ENCODE peak calls at places on chromosomes 3 and 15, in ten cellular contexts. N is aorta; Z is naive thymus-derived CD4-positive, alpha-beta T cell; G is glutamatergic neuron; U is iris pigment epithelial cell; I is Calu3; M is MM.1S; S is spleen; L is uterus; X is GM03348. A is an unnamed sample.

GRCh38 chr3:61707492-61707891 is 146.1 kb downstream of the PTPRG start:
- DNase-seq in N (no peak), Z (no peak), G (no peak), U (no peak), I (no peak), M (no peak), S (no peak), L (no peak), X (no peak), A (no peak)

GRCh38 chr3:69865920-69866679 is 126.8 kb downstream of the MITF start:
- DNase-seq in N (no peak), Z (no peak), G (no peak), U (no peak), I (peak), M (no peak), S (no peak), L (peak), X (no peak), A (no peak)

GRCh38 chr3:151548206-151548605 is 87.3 kb upstream of the IGSF10 start:
- DNase-seq in N (no peak), Z (no peak), G (no peak), U (no peak), I (no peak), M (no peak), S (no peak), L (no peak), X (no peak), A (no peak)

GRCh38 chr15:100570282-100570681 is 31.7 kb downstream of the LINS1 start:
- DNase-seq in N (no peak), Z (no peak), G (no peak), U (no peak), I (no peak), M (no peak), S (no peak), L (no peak), X (peak), A (no peak)

GRCh38 chr15:96851613-96852012 is 521.1 kb downstream of the NR2F2 start:
- DNase-seq in N (peak), Z (no peak), G (no peak), U (peak), I (peak), M (no peak), S (no peak), L (no peak), X (no peak), A (no peak)

GRCh38 chr3:151537751-151538150 is 76.9 kb upstream of the IGSF10 start:
- DNase-seq in N (no peak), Z (no peak), G (no peak), U (peak), I (no peak), M (no peak), S (no peak), L (no peak), X (peak), A (no peak)

GRCh38 chr3:152026033-152026556 is 152.7 kb downstream of the SUCNR1 start:
- DNase-seq in N (no peak), Z (no peak), G (no peak), U (peak), I (peak), M (no peak), S (no peak), L (no peak), X (peak), A (no peak)

GRCh38 chr3:171873561-171873960 is 30.4 kb downstream of the TMEM212 start:
- DNase-seq in N (no peak), Z (no peak), G (no peak), U (peak), I (no peak), M (no peak), S (no peak), L (no peak), X (peak), A (no peak)

GRCh38 chr3:51819709-51820406 is 40.8 kb upstream of the IQCF6 start:
- DNase-seq in N (no peak), Z (no peak), G (peak), U (no peak), I (peak), M (no peak), S (no peak), L (no peak), X (no peak), A (no peak)

GRCh38 chr15:66042624-66043023 is 173.3 kb downstream of the RAB11A start:
- DNase-seq in N (no peak), Z (no peak), G (no peak), U (no peak), I (peak), M (no peak), S (no peak), L (no peak), X (no peak), A (no peak)

GRCh38 chr3:126955004-126955790 is 27.7 kb upstream of the PLXNA1 start:
- DNase-seq in N (peak), Z (no peak), G (peak), U (no peak), I (no peak), M (no peak), S (peak), L (no peak), X (no peak), A (peak)

GRCh38 chr3:33915796-33916589 is 117.6 kb downstream of the PDCD6IP start:
- DNase-seq in N (no peak), Z (peak), G (no peak), U (peak), I (no peak), M (no peak), S (no peak), L (no peak), X (peak), A (no peak)

GRCh38 chr3:131077904-131078303 is 51.2 kb downstream of the NEK11 start:
- DNase-seq in N (no peak), Z (no peak), G (no peak), U (no peak), I (no peak), M (no peak), S (no peak), L (no peak), X (no peak), A (no peak)

GRCh38 chr3:71955549-71956373 is 170.8 kb upstream of the PROK2 start:
- DNase-seq in N (peak), Z (no peak), G (peak), U (peak), I (peak), M (peak), S (no peak), L (peak), X (peak), A (no peak)

GRCh38 chr3:161266731-161267150 is 45.6 kb downstream of the NMD3 start:
- DNase-seq in N (no peak), Z (no peak), G (no peak), U (peak), I (peak), M (no peak), S (no peak), L (no peak), X (peak), A (no peak)

GRCh38 chr3:193829781-193830180 is 236.8 kb downstream of the OPA1 start:
- DNase-seq in N (peak), Z (no peak), G (no peak), U (peak), I (peak), M (no peak), S (no peak), L (no peak), X (peak), A (no peak)

GRCh38 chr3:16242177-16242576 is 22.6 kb downstream of the DPH3 start:
- DNase-seq in N (no peak), Z (no peak), G (no peak), U (no peak), I (no peak), M (no peak), S (peak), L (no peak), X (no peak), A (no peak)

GRCh38 chr15:70140543-70141375 is 43.0 kb upstream of the TLE3 start:
- DNase-seq in N (peak), Z (no peak), G (no peak), U (peak), I (peak), M (peak), S (no peak), L (no peak), X (peak), A (no peak)

GRCh38 chr3:48155122-48155521 is 33.1 kb downstream of the CDC25A start:
- DNase-seq in N (no peak), Z (no peak), G (no peak), U (peak), I (peak), M (no peak), S (no peak), L (no peak), X (peak), A (no peak)

GRCh38 chr15:97224191-97224641 is 736.3 kb upstream of the ARRDC4 start:
- DNase-seq in N (no peak), Z (no peak), G (no peak), U (no peak), I (no peak), M (no peak), S (peak), L (no peak), X (no peak), A (peak)

GRCh38 chr3:52306978-52307377 is 9.1 kb upstream of the DNAH1 start:
- DNase-seq in N (no peak), Z (no peak), G (no peak), U (no peak), I (no peak), M (no peak), S (no peak), L (no peak), X (no peak), A (no peak)

GRCh38 chr3:69948246-69948862 is 51.2 kb upstream of the SAMMSON start:
- DNase-seq in N (no peak), Z (no peak), G (no peak), U (peak), I (peak), M (peak), S (no peak), L (no peak), X (peak), A (no peak)

GRCh38 chr15:26179906-26180305 is 316.8 kb upstream of the ATP10A start:
- DNase-seq in N (no peak), Z (no peak), G (peak), U (no peak), I (no peak), M (no peak), S (no peak), L (no peak), X (no peak), A (no peak)

GRCh38 chr15:67186226-67186649 is 68.2 kb downstream of the AAGAB start:
- DNase-seq in N (peak), Z (no peak), G (no peak), U (no peak), I (no peak), M (no peak), S (no peak), L (peak), X (no peak), A (no peak)

GRCh38 chr15:64017082-64017588 is 29.1 kb downstream of the DAPK2 start:
- DNase-seq in N (no peak), Z (no peak), G (no peak), U (peak), I (peak), M (no peak), S (no peak), L (no peak), X (peak), A (no peak)